ENCODE peak calls at places on chromosomes 7 and 10, in ten cellular contexts. One of them, this sample, is unnamed.

GRCh38 chr7:47968852-47969774 is 10.3 kb downstream of the HUS1 start:
- DNase-seq in adipocyte: peak; percentile 80
- DNase-seq in NCI-H774: peak; percentile 30
- DNase-seq in hippocampal formation: peak; percentile 20
- DNase-seq in uterus: peak; percentile 42
- DNase-seq in posterior vena cava: no peak
- DNase-seq in endothelial cell: peak; percentile 84
- DNase-seq in HTR-8/SVneo: peak; percentile 80
- DNase-seq in left cardiac atrium: peak; percentile 68
- DNase-seq in GM12878: no peak
- DNase-seq in this sample: no peak

GRCh38 chr7:47846117-47846836 is 102.0 kb downstream of the PKD1L1 start:
- DNase-seq in adipocyte: peak; percentile 49
- DNase-seq in NCI-H774: no peak
- DNase-seq in hippocampal formation: no peak
- DNase-seq in uterus: no peak
- DNase-seq in posterior vena cava: no peak
- DNase-seq in endothelial cell: no peak
- DNase-seq in HTR-8/SVneo: peak; percentile 66
- DNase-seq in left cardiac atrium: no peak
- DNase-seq in GM12878: no peak
- DNase-seq in this sample: no peak

GRCh38 chr10:103265712-103266329 is 11.1 kb upstream of the INA start:
- DNase-seq in adipocyte: peak; percentile 86
- DNase-seq in NCI-H774: no peak
- DNase-seq in hippocampal formation: no peak
- DNase-seq in uterus: peak; percentile 41
- DNase-seq in posterior vena cava: peak; percentile 85
- DNase-seq in endothelial cell: peak; percentile 76
- DNase-seq in HTR-8/SVneo: peak; percentile 45
- DNase-seq in left cardiac atrium: peak; percentile 66
- DNase-seq in GM12878: no peak
- DNase-seq in this sample: no peak

GRCh38 chr7:1669954-1670893 is at the start of gene ELFN1:
- DNase-seq in adipocyte: peak; percentile 69
- DNase-seq in NCI-H774: no peak
- DNase-seq in hippocampal formation: no peak
- DNase-seq in uterus: peak; percentile 11
- DNase-seq in posterior vena cava: peak; percentile 65
- DNase-seq in endothelial cell: peak; percentile 53
- DNase-seq in HTR-8/SVneo: no peak
- DNase-seq in left cardiac atrium: peak; percentile 24
- DNase-seq in GM12878: no peak
- DNase-seq in this sample: no peak

GRCh38 chr10:44949127-44949802 is 10.3 kb upstream of the RASSF4 start:
- DNase-seq in adipocyte: no peak
- DNase-seq in NCI-H774: no peak
- DNase-seq in hippocampal formation: no peak
- DNase-seq in uterus: no peak
- DNase-seq in posterior vena cava: no peak
- DNase-seq in endothelial cell: no peak
- DNase-seq in HTR-8/SVneo: no peak
- DNase-seq in left cardiac atrium: no peak
- DNase-seq in GM12878: no peak
- DNase-seq in this sample: no peak

GRCh38 chr10:86182150-86182549 is 184.4 kb downstream of the GRID1 start:
- DNase-seq in adipocyte: no peak
- DNase-seq in NCI-H774: no peak
- DNase-seq in hippocampal formation: peak; percentile 82
- DNase-seq in uterus: no peak
- DNase-seq in posterior vena cava: peak; percentile 69
- DNase-seq in endothelial cell: no peak
- DNase-seq in HTR-8/SVneo: no peak
- DNase-seq in left cardiac atrium: no peak
- DNase-seq in GM12878: no peak
- DNase-seq in this sample: no peak

GRCh38 chr7:104548861-104549260 is 220.5 kb downstream of the LHFPL3 start:
- DNase-seq in adipocyte: no peak
- DNase-seq in NCI-H774: no peak
- DNase-seq in hippocampal formation: no peak
- DNase-seq in uterus: no peak
- DNase-seq in posterior vena cava: no peak
- DNase-seq in endothelial cell: no peak
- DNase-seq in HTR-8/SVneo: no peak
- DNase-seq in left cardiac atrium: no peak
- DNase-seq in GM12878: no peak
- DNase-seq in this sample: no peak

GRCh38 chr7:129258649-129259389 is 34.0 kb downstream of the AHCYL2 start:
- DNase-seq in adipocyte: no peak
- DNase-seq in NCI-H774: peak; percentile 1
- DNase-seq in hippocampal formation: no peak
- DNase-seq in uterus: no peak
- DNase-seq in posterior vena cava: no peak
- DNase-seq in endothelial cell: peak; percentile 13
- DNase-seq in HTR-8/SVneo: no peak
- DNase-seq in left cardiac atrium: no peak
- DNase-seq in GM12878: no peak
- DNase-seq in this sample: no peak

GRCh38 chr10:122062831-122063674 is 74.1 kb downstream of the TACC2 start:
- DNase-seq in adipocyte: peak; percentile 93
- DNase-seq in NCI-H774: peak; percentile 47
- DNase-seq in hippocampal formation: no peak
- DNase-seq in uterus: peak; percentile 91
- DNase-seq in posterior vena cava: peak; percentile 95
- DNase-seq in endothelial cell: peak; percentile 44
- DNase-seq in HTR-8/SVneo: peak; percentile 68
- DNase-seq in left cardiac atrium: peak; percentile 88
- DNase-seq in GM12878: no peak
- DNase-seq in this sample: no peak

GRCh38 chr10:119602241-119603095 is 5.7 kb upstream of the TIAL1 start:
- DNase-seq in adipocyte: no peak
- DNase-seq in NCI-H774: no peak
- DNase-seq in hippocampal formation: no peak
- DNase-seq in uterus: no peak
- DNase-seq in posterior vena cava: no peak
- DNase-seq in endothelial cell: peak; percentile 65
- DNase-seq in HTR-8/SVneo: no peak
- DNase-seq in left cardiac atrium: no peak
- DNase-seq in GM12878: no peak
- DNase-seq in this sample: no peak

GRCh38 chr10:102422586-102423129 is 2.0 kb downstream of the FBXL15 start:
- DNase-seq in adipocyte: peak; percentile 86
- DNase-seq in NCI-H774: no peak
- DNase-seq in hippocampal formation: peak; percentile 62
- DNase-seq in uterus: no peak
- DNase-seq in posterior vena cava: peak; percentile 94
- DNase-seq in endothelial cell: peak; percentile 80
- DNase-seq in HTR-8/SVneo: no peak
- DNase-seq in left cardiac atrium: peak; percentile 86
- DNase-seq in GM12878: no peak
- DNase-seq in this sample: peak; percentile 84

GRCh38 chr7:72265505-72265904 is 146.6 kb downstream of the CALN1 start:
- DNase-seq in adipocyte: no peak
- DNase-seq in NCI-H774: no peak
- DNase-seq in hippocampal formation: no peak
- DNase-seq in uterus: no peak
- DNase-seq in posterior vena cava: no peak
- DNase-seq in endothelial cell: no peak
- DNase-seq in HTR-8/SVneo: no peak
- DNase-seq in left cardiac atrium: no peak
- DNase-seq in GM12878: no peak
- DNase-seq in this sample: no peak

GRCh38 chr10:62937674-62938073 is 121.5 kb upstream of the EGR2 start:
- DNase-seq in adipocyte: no peak
- DNase-seq in NCI-H774: no peak
- DNase-seq in hippocampal formation: no peak
- DNase-seq in uterus: no peak
- DNase-seq in posterior vena cava: no peak
- DNase-seq in endothelial cell: no peak
- DNase-seq in HTR-8/SVneo: no peak
- DNase-seq in left cardiac atrium: no peak
- DNase-seq in GM12878: no peak
- DNase-seq in this sample: no peak

GRCh38 chr7:127251458-127252379 is 1.0 kb downstream of the GRM8 start:
- DNase-seq in adipocyte: peak; percentile 9
- DNase-seq in NCI-H774: no peak
- DNase-seq in hippocampal formation: no peak
- DNase-seq in uterus: no peak
- DNase-seq in posterior vena cava: no peak
- DNase-seq in endothelial cell: peak; percentile 19
- DNase-seq in HTR-8/SVneo: no peak
- DNase-seq in left cardiac atrium: no peak
- DNase-seq in GM12878: no peak
- DNase-seq in this sample: peak; percentile 34

GRCh38 chr10:90051053-90051452 is 349.7 kb downstream of the KIF20B start:
- DNase-seq in adipocyte: no peak
- DNase-seq in NCI-H774: no peak
- DNase-seq in hippocampal formation: no peak
- DNase-seq in uterus: no peak
- DNase-seq in posterior vena cava: no peak
- DNase-seq in endothelial cell: no peak
- DNase-seq in HTR-8/SVneo: no peak
- DNase-seq in left cardiac atrium: no peak
- DNase-seq in GM12878: no peak
- DNase-seq in this sample: no peak